ENCODE peak calls at places on chromosomes 3 and 15, in eight cellular contexts. One of them, this sample, is unnamed.
A peak's percentile ranks its signal among the peaks of the same experiment; 100 is the strongest.

GRCh38 chr15:31365655-31366127 is 39.1 kb downstream of the KLF13 start:
- DNase-seq in iPS DF 6.9: peak; percentile 37
- DNase-seq in SJSA1: no peak
- DNase-seq in cardiac muscle cell: peak; percentile 97
- DNase-seq in mammary epithelial cell: peak; percentile 70
- DNase-seq in WERI-Rb-1: peak; percentile 41
- DNase-seq in lower lobe of right lung: peak; percentile 98
- DNase-seq in CD8-positive, alpha-beta memory T cell: peak; percentile 69
- DNase-seq in this sample: peak; percentile 63

GRCh38 chr3:120102232-120102631 is 8.0 kb upstream of the GSK3B start:
- DNase-seq in cardiac muscle cell: no peak
- DNase-seq in SJSA1: no peak
- DNase-seq in WERI-Rb-1: no peak
- DNase-seq in lower lobe of right lung: no peak
- DNase-seq in iPS DF 6.9: no peak
- DNase-seq in mammary epithelial cell: no peak
- DNase-seq in CD8-positive, alpha-beta memory T cell: no peak
- DNase-seq in this sample: no peak

GRCh38 chr15:51438526-51438925 is 97.1 kb downstream of the GLDN start:
- DNase-seq in iPS DF 6.9: no peak
- DNase-seq in cardiac muscle cell: no peak
- DNase-seq in CD8-positive, alpha-beta memory T cell: no peak
- DNase-seq in SJSA1: no peak
- DNase-seq in WERI-Rb-1: no peak
- DNase-seq in lower lobe of right lung: no peak
- DNase-seq in mammary epithelial cell: no peak
- DNase-seq in this sample: no peak

GRCh38 chr3:13427662-13428603 is 7.8 kb upstream of the NUP210 start:
- DNase-seq in WERI-Rb-1: peak; percentile 70
- DNase-seq in SJSA1: no peak
- DNase-seq in cardiac muscle cell: no peak
- DNase-seq in mammary epithelial cell: no peak
- DNase-seq in lower lobe of right lung: no peak
- DNase-seq in iPS DF 6.9: no peak
- DNase-seq in CD8-positive, alpha-beta memory T cell: no peak
- DNase-seq in this sample: no peak

GRCh38 chr3:40427045-40427669 is 30.0 kb upstream of the RPL14 start:
- DNase-seq in mammary epithelial cell: no peak
- DNase-seq in SJSA1: no peak
- DNase-seq in lower lobe of right lung: no peak
- DNase-seq in WERI-Rb-1: no peak
- DNase-seq in cardiac muscle cell: no peak
- DNase-seq in CD8-positive, alpha-beta memory T cell: no peak
- DNase-seq in iPS DF 6.9: no peak
- DNase-seq in this sample: no peak

GRCh38 chr3:21484323-21485154 is 266.5 kb downstream of the ZNF385D start:
- DNase-seq in lower lobe of right lung: no peak
- DNase-seq in CD8-positive, alpha-beta memory T cell: no peak
- DNase-seq in WERI-Rb-1: peak; percentile 78
- DNase-seq in iPS DF 6.9: peak; percentile 55
- DNase-seq in mammary epithelial cell: peak; percentile 50
- DNase-seq in cardiac muscle cell: peak; percentile 89
- DNase-seq in SJSA1: no peak
- DNase-seq in this sample: no peak

GRCh38 chr15:90449206-90449735 is 61.2 kb downstream of the IQGAP1 start:
- DNase-seq in SJSA1: no peak
- DNase-seq in WERI-Rb-1: no peak
- DNase-seq in iPS DF 6.9: no peak
- DNase-seq in CD8-positive, alpha-beta memory T cell: no peak
- DNase-seq in lower lobe of right lung: no peak
- DNase-seq in cardiac muscle cell: no peak
- DNase-seq in mammary epithelial cell: no peak
- DNase-seq in this sample: no peak

GRCh38 chr3:48125026-48125704 is 63.1 kb downstream of the CDC25A start:
- DNase-seq in CD8-positive, alpha-beta memory T cell: no peak
- DNase-seq in SJSA1: peak; percentile 72
- DNase-seq in cardiac muscle cell: peak; percentile 35
- DNase-seq in mammary epithelial cell: peak; percentile 53
- DNase-seq in iPS DF 6.9: no peak
- DNase-seq in WERI-Rb-1: no peak
- DNase-seq in lower lobe of right lung: no peak
- DNase-seq in this sample: no peak

GRCh38 chr15:95085056-95085455 is 853.7 kb downstream of the MCTP2 start:
- DNase-seq in mammary epithelial cell: no peak
- DNase-seq in WERI-Rb-1: no peak
- DNase-seq in cardiac muscle cell: no peak
- DNase-seq in CD8-positive, alpha-beta memory T cell: no peak
- DNase-seq in SJSA1: no peak
- DNase-seq in lower lobe of right lung: no peak
- DNase-seq in iPS DF 6.9: no peak
- DNase-seq in this sample: no peak
- H3K9me3 ChIP-seq in mammary epithelial cell: no peaks in the 10 kb centered on the region
- H3K9me3 ChIP-seq in WERI-Rb-1: no peaks in the 10 kb centered on the region
- H3K9me3 ChIP-seq in cardiac muscle cell: no peaks in the 10 kb centered on the region
- H3K9me3 ChIP-seq in CD8-positive, alpha-beta memory T cell: no peaks in the 10 kb centered on the region
- H3K9me3 ChIP-seq in SJSA1: peaks cover 6% of the 10 kb centered on the region
- H3K9me3 ChIP-seq in lower lobe of right lung: no peaks in the 10 kb centered on the region
- H3K9me3 ChIP-seq in iPS DF 6.9: no peaks in the 10 kb centered on the region
- H3K9me3 ChIP-seq in this sample: no peaks in the 10 kb centered on the region

DNA sequence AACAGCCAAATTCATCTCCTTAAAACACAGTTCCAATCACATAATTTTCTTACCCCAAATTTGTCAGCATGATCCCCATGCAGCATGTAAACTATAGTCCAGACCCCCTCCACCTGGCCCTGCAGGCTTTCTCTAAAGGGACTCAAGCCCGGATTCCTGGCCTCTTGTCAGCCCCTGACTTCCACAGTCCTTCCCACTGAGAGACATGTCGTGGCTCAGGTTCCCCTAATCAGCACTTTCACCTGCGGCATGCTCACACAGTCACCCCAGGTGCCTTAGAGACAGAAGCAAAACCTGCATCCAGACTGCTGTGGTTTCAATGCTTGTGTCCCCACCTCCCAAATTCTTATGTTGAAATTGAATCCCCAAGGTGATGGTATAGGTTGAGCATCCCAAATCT is 372.7 kb upstream of the ATP10A start:
- DNase-seq in mammary epithelial cell: no peak
- DNase-seq in lower lobe of right lung: no peak
- DNase-seq in iPS DF 6.9: no peak
- DNase-seq in cardiac muscle cell: no peak
- DNase-seq in SJSA1: no peak
- DNase-seq in WERI-Rb-1: no peak
- DNase-seq in CD8-positive, alpha-beta memory T cell: no peak
- DNase-seq in this sample: no peak
- H3K9me3 ChIP-seq in mammary epithelial cell: peaks cover 41% of the 10 kb centered on the region
- H3K9me3 ChIP-seq in lower lobe of right lung: no peaks in the 10 kb centered on the region
- H3K9me3 ChIP-seq in iPS DF 6.9: no peaks in the 10 kb centered on the region
- H3K9me3 ChIP-seq in cardiac muscle cell: no peaks in the 10 kb centered on the region
- H3K9me3 ChIP-seq in SJSA1: no peaks in the 10 kb centered on the region
- H3K9me3 ChIP-seq in WERI-Rb-1: no peaks in the 10 kb centered on the region
- H3K9me3 ChIP-seq in CD8-positive, alpha-beta memory T cell: no peaks in the 10 kb centered on the region
- H3K9me3 ChIP-seq in this sample: no peaks in the 10 kb centered on the region

GRCh38 chr3:7444886-7445285 is 584.0 kb downstream of the GRM7 start:
- DNase-seq in CD8-positive, alpha-beta memory T cell: no peak
- DNase-seq in WERI-Rb-1: no peak
- DNase-seq in lower lobe of right lung: no peak
- DNase-seq in cardiac muscle cell: no peak
- DNase-seq in iPS DF 6.9: no peak
- DNase-seq in mammary epithelial cell: no peak
- DNase-seq in SJSA1: no peak
- DNase-seq in this sample: no peak

GRCh38 chr3:7436542-7436941 is 575.6 kb downstream of the GRM7 start:
- DNase-seq in lower lobe of right lung: no peak
- DNase-seq in mammary epithelial cell: no peak
- DNase-seq in cardiac muscle cell: no peak
- DNase-seq in CD8-positive, alpha-beta memory T cell: no peak
- DNase-seq in WERI-Rb-1: no peak
- DNase-seq in iPS DF 6.9: no peak
- DNase-seq in SJSA1: no peak
- DNase-seq in this sample: no peak

GRCh38 chr3:7439101-7439500 is 578.2 kb downstream of the GRM7 start:
- DNase-seq in CD8-positive, alpha-beta memory T cell: no peak
- DNase-seq in WERI-Rb-1: no peak
- DNase-seq in iPS DF 6.9: no peak
- DNase-seq in cardiac muscle cell: no peak
- DNase-seq in SJSA1: no peak
- DNase-seq in lower lobe of right lung: no peak
- DNase-seq in mammary epithelial cell: no peak
- DNase-seq in this sample: no peak
- H3K9me3 ChIP-seq in CD8-positive, alpha-beta memory T cell: no peaks in the 10 kb centered on the region
- H3K9me3 ChIP-seq in WERI-Rb-1: peaks cover 4% of the 10 kb centered on the region
- H3K9me3 ChIP-seq in iPS DF 6.9: no peaks in the 10 kb centered on the region
- H3K9me3 ChIP-seq in cardiac muscle cell: no peaks in the 10 kb centered on the region
- H3K9me3 ChIP-seq in SJSA1: no peaks in the 10 kb centered on the region
- H3K9me3 ChIP-seq in lower lobe of right lung: peaks cover 4% of the 10 kb centered on the region
- H3K9me3 ChIP-seq in mammary epithelial cell: no peaks in the 10 kb centered on the region
- H3K9me3 ChIP-seq in this sample: no peaks in the 10 kb centered on the region

GRCh38 chr15:92657486-92657885 is 1.9 kb upstream of the FAM174B start:
- DNase-seq in CD8-positive, alpha-beta memory T cell: no peak
- DNase-seq in lower lobe of right lung: no peak
- DNase-seq in mammary epithelial cell: no peak
- DNase-seq in iPS DF 6.9: no peak
- DNase-seq in SJSA1: no peak
- DNase-seq in cardiac muscle cell: no peak
- DNase-seq in WERI-Rb-1: no peak
- DNase-seq in this sample: no peak
- H3K9me3 ChIP-seq in CD8-positive, alpha-beta memory T cell: no peaks in the 10 kb centered on the region
- H3K9me3 ChIP-seq in lower lobe of right lung: no peaks in the 10 kb centered on the region
- H3K9me3 ChIP-seq in mammary epithelial cell: no peaks in the 10 kb centered on the region
- H3K9me3 ChIP-seq in iPS DF 6.9: no peaks in the 10 kb centered on the region
- H3K9me3 ChIP-seq in SJSA1: no peaks in the 10 kb centered on the region
- H3K9me3 ChIP-seq in cardiac muscle cell: no peaks in the 10 kb centered on the region
- H3K9me3 ChIP-seq in WERI-Rb-1: no peaks in the 10 kb centered on the region
- H3K9me3 ChIP-seq in this sample: no peaks in the 10 kb centered on the region

GRCh38 chr3:139982404-139982803 is 47.4 kb downstream of the CLSTN2 start:
- DNase-seq in mammary epithelial cell: no peak
- DNase-seq in iPS DF 6.9: no peak
- DNase-seq in SJSA1: no peak
- DNase-seq in cardiac muscle cell: peak; percentile 2
- DNase-seq in CD8-positive, alpha-beta memory T cell: no peak
- DNase-seq in WERI-Rb-1: peak; percentile 18
- DNase-seq in lower lobe of right lung: no peak
- DNase-seq in this sample: no peak

GRCh38 chr3:139975592-139976360 is 40.8 kb downstream of the CLSTN2 start:
- DNase-seq in lower lobe of right lung: no peak
- DNase-seq in CD8-positive, alpha-beta memory T cell: no peak
- DNase-seq in WERI-Rb-1: no peak
- DNase-seq in cardiac muscle cell: no peak
- DNase-seq in mammary epithelial cell: no peak
- DNase-seq in iPS DF 6.9: no peak
- DNase-seq in SJSA1: no peak
- DNase-seq in this sample: no peak

GRCh38 chr3:139978966-139979365 is 44.0 kb downstream of the CLSTN2 start:
- DNase-seq in WERI-Rb-1: no peak
- DNase-seq in SJSA1: no peak
- DNase-seq in iPS DF 6.9: no peak
- DNase-seq in lower lobe of right lung: no peak
- DNase-seq in CD8-positive, alpha-beta memory T cell: no peak
- DNase-seq in cardiac muscle cell: no peak
- DNase-seq in mammary epithelial cell: no peak
- DNase-seq in this sample: no peak

GRCh38 chr3:139974809-139975425 is 39.9 kb downstream of the CLSTN2 start:
- DNase-seq in lower lobe of right lung: no peak
- DNase-seq in SJSA1: no peak
- DNase-seq in mammary epithelial cell: no peak
- DNase-seq in cardiac muscle cell: no peak
- DNase-seq in WERI-Rb-1: peak; percentile 11
- DNase-seq in iPS DF 6.9: no peak
- DNase-seq in CD8-positive, alpha-beta memory T cell: no peak
- DNase-seq in this sample: no peak

GRCh38 chr3:139979991-139980390 is 45.0 kb downstream of the CLSTN2 start:
- DNase-seq in cardiac muscle cell: no peak
- DNase-seq in mammary epithelial cell: no peak
- DNase-seq in iPS DF 6.9: no peak
- DNase-seq in SJSA1: no peak
- DNase-seq in lower lobe of right lung: no peak
- DNase-seq in CD8-positive, alpha-beta memory T cell: no peak
- DNase-seq in WERI-Rb-1: no peak
- DNase-seq in this sample: no peak
- H3K9me3 ChIP-seq in cardiac muscle cell: no peaks in the 10 kb centered on the region
- H3K9me3 ChIP-seq in mammary epithelial cell: no peaks in the 10 kb centered on the region
- H3K9me3 ChIP-seq in iPS DF 6.9: no peaks in the 10 kb centered on the region
- H3K9me3 ChIP-seq in SJSA1: no peaks in the 10 kb centered on the region
- H3K9me3 ChIP-seq in lower lobe of right lung: no peaks in the 10 kb centered on the region
- H3K9me3 ChIP-seq in CD8-positive, alpha-beta memory T cell: no peaks in the 10 kb centered on the region
- H3K9me3 ChIP-seq in WERI-Rb-1: no peaks in the 10 kb centered on the region
- H3K9me3 ChIP-seq in this sample: no peaks in the 10 kb centered on the region

DNA sequence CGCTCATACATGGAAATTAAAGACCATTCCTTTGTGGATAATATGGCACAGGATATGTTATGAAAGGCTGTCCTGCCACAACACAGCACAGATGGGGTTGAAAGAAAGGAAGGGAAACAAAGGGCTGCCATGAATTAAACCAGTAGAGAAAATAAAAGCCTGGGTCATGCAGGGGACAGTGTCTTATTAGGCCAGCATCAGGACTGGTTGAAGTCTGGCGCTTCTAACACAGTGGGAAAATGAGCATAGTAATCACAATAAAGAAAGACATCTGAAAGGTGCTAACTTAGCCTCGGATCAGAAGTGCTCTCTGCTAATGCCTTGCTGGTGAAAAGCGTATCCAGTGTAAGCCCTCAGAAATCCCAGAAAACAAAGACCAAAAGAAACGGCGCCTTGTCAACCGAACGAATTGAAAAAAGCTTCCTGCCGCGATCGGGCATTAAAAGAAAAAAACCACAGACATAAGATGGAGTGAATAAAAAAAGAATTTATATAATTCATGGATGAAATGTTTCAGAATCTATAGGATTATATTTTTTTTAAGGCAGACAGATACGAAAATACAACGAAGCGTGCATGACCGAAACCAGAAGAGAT is 578 bp upstream of the MKRN3 start:
- DNase-seq in CD8-positive, alpha-beta memory T cell: no peak
- DNase-seq in cardiac muscle cell: no peak
- DNase-seq in iPS DF 6.9: no peak
- DNase-seq in lower lobe of right lung: no peak
- DNase-seq in mammary epithelial cell: no peak
- DNase-seq in SJSA1: no peak
- DNase-seq in WERI-Rb-1: peak; percentile 17
- DNase-seq in this sample: no peak
- H3K9me3 ChIP-seq in CD8-positive, alpha-beta memory T cell: no peaks in the 10 kb centered on the region
- H3K9me3 ChIP-seq in cardiac muscle cell: peaks cover 4% of the 10 kb centered on the region
- H3K9me3 ChIP-seq in iPS DF 6.9: peaks cover 7% of the 10 kb centered on the region
- H3K9me3 ChIP-seq in lower lobe of right lung: no peaks in the 10 kb centered on the region
- H3K9me3 ChIP-seq in mammary epithelial cell: peaks cover 17% of the 10 kb centered on the region
- H3K9me3 ChIP-seq in SJSA1: no peaks in the 10 kb centered on the region
- H3K9me3 ChIP-seq in WERI-Rb-1: peaks cover 5% of the 10 kb centered on the region
- H3K9me3 ChIP-seq in this sample: no peaks in the 10 kb centered on the region

GRCh38 chr3:25495726-25496125 is 67.7 kb downstream of the RARB start:
- DNase-seq in lower lobe of right lung: no peak
- DNase-seq in WERI-Rb-1: no peak
- DNase-seq in CD8-positive, alpha-beta memory T cell: no peak
- DNase-seq in cardiac muscle cell: peak; percentile 39
- DNase-seq in mammary epithelial cell: no peak
- DNase-seq in SJSA1: no peak
- DNase-seq in iPS DF 6.9: no peak
- DNase-seq in this sample: no peak
- H3K9me3 ChIP-seq in lower lobe of right lung: peaks cover 35% of the 10 kb centered on the region
- H3K9me3 ChIP-seq in WERI-Rb-1: no peaks in the 10 kb centered on the region
- H3K9me3 ChIP-seq in CD8-positive, alpha-beta memory T cell: no peaks in the 10 kb centered on the region
- H3K9me3 ChIP-seq in cardiac muscle cell: no peaks in the 10 kb centered on the region
- H3K9me3 ChIP-seq in mammary epithelial cell: peaks cover 30% of the 10 kb centered on the region
- H3K9me3 ChIP-seq in SJSA1: no peaks in the 10 kb centered on the region
- H3K9me3 ChIP-seq in iPS DF 6.9: no peaks in the 10 kb centered on the region
- H3K9me3 ChIP-seq in this sample: peaks cover 3% of the 10 kb centered on the region

This sample was measured in T-helper 17 cell.